ENCODE peak calls at places on chromosome 22, in five cellular contexts. One of them, this sample, is unnamed.

GRCh38 chr22:49027122-49027670 is 800.5 kb downstream of the BRD1 start:
- DNase-seq in RCC 7860: no peak
- DNase-seq in HCT116: no peak
- DNase-seq in fibroblast of the aortic adventitia: no peak
- DNase-seq in lung microvascular endothelial cell: no peak
- DNase-seq in this sample: no peak

GRCh38 chr22:48752451-48753380 is 1075.0 kb downstream of the BRD1 start:
- DNase-seq in fibroblast of the aortic adventitia: no peak
- DNase-seq in lung microvascular endothelial cell: no peak
- DNase-seq in HCT116: no peak
- DNase-seq in RCC 7860: no peak
- DNase-seq in this sample: no peak

GRCh38 chr22:21015051-21016006 is at the start of gene P2RX6:
- DNase-seq in lung microvascular endothelial cell: no peak
- DNase-seq in fibroblast of the aortic adventitia: no peak
- DNase-seq in HCT116: no peak
- DNase-seq in RCC 7860: no peak
- DNase-seq in this sample: no peak

GRCh38 chr22:40156001-40156516 is 21.7 kb upstream of the TNRC6B start:
- DNase-seq in fibroblast of the aortic adventitia: peak
- DNase-seq in RCC 7860: peak
- DNase-seq in HCT116: peak
- DNase-seq in lung microvascular endothelial cell: no peak
- DNase-seq in this sample: no peak

GRCh38 chr22:46135611-46136538 is 14.5 kb upstream of the PPARA start:
- DNase-seq in HCT116: no peak
- DNase-seq in fibroblast of the aortic adventitia: no peak
- DNase-seq in lung microvascular endothelial cell: no peak
- DNase-seq in RCC 7860: no peak
- DNase-seq in this sample: peak

GRCh38 chr22:38452373-38453064 is 2.5 kb downstream of the KCNJ4 start:
- DNase-seq in fibroblast of the aortic adventitia: peak
- DNase-seq in lung microvascular endothelial cell: peak
- DNase-seq in RCC 7860: no peak
- DNase-seq in HCT116: no peak
- DNase-seq in this sample: no peak

GRCh38 chr22:49815641-49816071 is 12.0 kb downstream of the BRD1 start:
- DNase-seq in RCC 7860: peak
- DNase-seq in fibroblast of the aortic adventitia: no peak
- DNase-seq in HCT116: no peak
- DNase-seq in lung microvascular endothelial cell: no peak
- DNase-seq in this sample: no peak

GRCh38 chr22:38953577-38954413 is 3.6 kb upstream of the APOBEC3A start:
- DNase-seq in HCT116: no peak
- DNase-seq in lung microvascular endothelial cell: no peak
- DNase-seq in RCC 7860: no peak
- DNase-seq in fibroblast of the aortic adventitia: no peak
- DNase-seq in this sample: no peak

GRCh38 chr22:29016067-29016938 is 45.3 kb downstream of the C22orf31 start:
- DNase-seq in HCT116: no peak
- DNase-seq in lung microvascular endothelial cell: no peak
- DNase-seq in RCC 7860: no peak
- DNase-seq in fibroblast of the aortic adventitia: no peak
- DNase-seq in this sample: no peak

GRCh38 chr22:47372596-47373385 is 610.3 kb downstream of the TBC1D22A start:
- DNase-seq in lung microvascular endothelial cell: no peak
- DNase-seq in HCT116: no peak
- DNase-seq in RCC 7860: no peak
- DNase-seq in fibroblast of the aortic adventitia: no peak
- DNase-seq in this sample: no peak

GRCh38 chr22:26394787-26395186 is 34.3 kb upstream of the ASPHD2 start:
- DNase-seq in HCT116: no peak
- DNase-seq in lung microvascular endothelial cell: peak
- DNase-seq in RCC 7860: no peak
- DNase-seq in fibroblast of the aortic adventitia: no peak
- DNase-seq in this sample: no peak

GRCh38 chr22:19799322-19800190 is 39.0 kb downstream of the TBX1 start:
- DNase-seq in fibroblast of the aortic adventitia: peak
- DNase-seq in lung microvascular endothelial cell: peak
- DNase-seq in RCC 7860: no peak
- DNase-seq in HCT116: no peak
- DNase-seq in this sample: no peak

GRCh38 chr22:46147471-46148267 is 2.7 kb upstream of the PPARA start:
- DNase-seq in fibroblast of the aortic adventitia: no peak
- DNase-seq in RCC 7860: no peak
- DNase-seq in HCT116: no peak
- DNase-seq in lung microvascular endothelial cell: no peak
- DNase-seq in this sample: no peak

GRCh38 chr22:24516301-24516737 is 21.2 kb downstream of the UPB1 start:
- DNase-seq in fibroblast of the aortic adventitia: peak
- DNase-seq in HCT116: no peak
- DNase-seq in RCC 7860: peak
- DNase-seq in lung microvascular endothelial cell: peak
- DNase-seq in this sample: no peak

GRCh38 chr22:49325531-49326395 is 501.9 kb downstream of the BRD1 start:
- DNase-seq in HCT116: no peak
- DNase-seq in lung microvascular endothelial cell: no peak
- DNase-seq in fibroblast of the aortic adventitia: no peak
- DNase-seq in RCC 7860: no peak
- DNase-seq in this sample: no peak

GRCh38 chr22:49228431-49229037 is 599.1 kb downstream of the BRD1 start:
- DNase-seq in RCC 7860: no peak
- DNase-seq in lung microvascular endothelial cell: no peak
- DNase-seq in HCT116: no peak
- DNase-seq in fibroblast of the aortic adventitia: no peak
- DNase-seq in this sample: no peak

GRCh38 chr22:27719535-27720227 is 81.9 kb downstream of the MN1 start:
- DNase-seq in HCT116: no peak
- DNase-seq in RCC 7860: no peak
- DNase-seq in lung microvascular endothelial cell: no peak
- DNase-seq in fibroblast of the aortic adventitia: peak
- DNase-seq in this sample: no peak

GRCh38 chr22:18954941-18955571 is 19.0 kb upstream of the PRODH start:
- DNase-seq in RCC 7860: no peak
- DNase-seq in fibroblast of the aortic adventitia: no peak
- DNase-seq in HCT116: no peak
- DNase-seq in lung microvascular endothelial cell: no peak
- DNase-seq in this sample: no peak

GRCh38 chr22:36913431-36914382 is at the start of gene CSF2RB:
- DNase-seq in RCC 7860: no peak
- DNase-seq in fibroblast of the aortic adventitia: no peak
- DNase-seq in lung microvascular endothelial cell: peak
- DNase-seq in HCT116: no peak
- DNase-seq in this sample: no peak

GRCh38 chr22:22773979-22774738 is 113.5 kb upstream of the IGLL5 start:
- DNase-seq in fibroblast of the aortic adventitia: no peak
- DNase-seq in HCT116: no peak
- DNase-seq in lung microvascular endothelial cell: no peak
- DNase-seq in RCC 7860: no peak
- DNase-seq in this sample: no peak

GRCh38 chr22:22156348-22156715 is 88.3 kb upstream of the VPREB1 start:
- DNase-seq in fibroblast of the aortic adventitia: no peak
- DNase-seq in RCC 7860: no peak
- DNase-seq in lung microvascular endothelial cell: no peak
- DNase-seq in HCT116: no peak
- DNase-seq in this sample: no peak

GRCh38 chr22:28375761-28376534 is 303.7 kb downstream of the TTC28 start:
- DNase-seq in HCT116: no peak
- DNase-seq in fibroblast of the aortic adventitia: peak
- DNase-seq in RCC 7860: no peak
- DNase-seq in lung microvascular endothelial cell: peak
- DNase-seq in this sample: no peak

GRCh38 chr22:35333220-35333619 is 33.5 kb downstream of the TOM1 start:
- DNase-seq in RCC 7860: no peak
- DNase-seq in HCT116: no peak
- DNase-seq in lung microvascular endothelial cell: no peak
- DNase-seq in fibroblast of the aortic adventitia: no peak
- DNase-seq in this sample: no peak

GRCh38 chr22:19855504-19856409 is 1.1 kb upstream of the GNB1L start:
- DNase-seq in lung microvascular endothelial cell: peak
- DNase-seq in HCT116: peak
- DNase-seq in fibroblast of the aortic adventitia: peak
- DNase-seq in RCC 7860: peak
- DNase-seq in this sample: peak

GRCh38 chr22:46674906-46675305 is 54.7 kb downstream of the GRAMD4 start:
- DNase-seq in HCT116: no peak
- DNase-seq in fibroblast of the aortic adventitia: no peak
- DNase-seq in lung microvascular endothelial cell: no peak
- DNase-seq in RCC 7860: no peak
- DNase-seq in this sample: no peak

GRCh38 chr22:27726726-27727449 is 74.7 kb downstream of the MN1 start:
- DNase-seq in lung microvascular endothelial cell: peak
- DNase-seq in fibroblast of the aortic adventitia: peak
- DNase-seq in RCC 7860: peak
- DNase-seq in HCT116: no peak
- DNase-seq in this sample: no peak

GRCh38 chr22:44404341-44405020 is 91.7 kb upstream of the SHISAL1 start:
- DNase-seq in HCT116: no peak
- DNase-seq in RCC 7860: no peak
- DNase-seq in lung microvascular endothelial cell: no peak
- DNase-seq in fibroblast of the aortic adventitia: no peak
- DNase-seq in this sample: no peak

GRCh38 chr22:30266445-30267381 is at the start of gene OSM:
- DNase-seq in lung microvascular endothelial cell: no peak
- DNase-seq in RCC 7860: no peak
- DNase-seq in HCT116: no peak
- DNase-seq in fibroblast of the aortic adventitia: no peak
- DNase-seq in this sample: no peak

GRCh38 chr22:41380993-41381328 is 781 bp upstream of the TEF start:
- DNase-seq in HCT116: peak
- DNase-seq in RCC 7860: peak
- DNase-seq in fibroblast of the aortic adventitia: peak
- DNase-seq in lung microvascular endothelial cell: peak
- DNase-seq in this sample: no peak

GRCh38 chr22:49382451-49382735 is 445.3 kb downstream of the BRD1 start:
- DNase-seq in RCC 7860: no peak
- DNase-seq in lung microvascular endothelial cell: no peak
- DNase-seq in fibroblast of the aortic adventitia: no peak
- DNase-seq in HCT116: no peak
- DNase-seq in this sample: no peak

GRCh38 chr22:28442951-28443876 is 236.4 kb downstream of the TTC28 start:
- DNase-seq in lung microvascular endothelial cell: peak
- DNase-seq in fibroblast of the aortic adventitia: peak
- DNase-seq in HCT116: no peak
- DNase-seq in RCC 7860: peak
- DNase-seq in this sample: peak

GRCh38 chr22:45883811-45884170 is 93.2 kb downstream of the WNT7B start:
- DNase-seq in lung microvascular endothelial cell: no peak
- DNase-seq in HCT116: no peak
- DNase-seq in fibroblast of the aortic adventitia: no peak
- DNase-seq in RCC 7860: no peak
- DNase-seq in this sample: no peak

GRCh38 chr22:43722444-43722843 is 89.7 kb downstream of the EFCAB6 start:
- DNase-seq in RCC 7860: no peak
- DNase-seq in lung microvascular endothelial cell: no peak
- DNase-seq in HCT116: no peak
- DNase-seq in fibroblast of the aortic adventitia: no peak
- DNase-seq in this sample: peak

GRCh38 chr22:22241554-22241898 is 3.1 kb upstream of the VPREB1 start:
- DNase-seq in lung microvascular endothelial cell: no peak
- DNase-seq in fibroblast of the aortic adventitia: no peak
- DNase-seq in RCC 7860: no peak
- DNase-seq in HCT116: no peak
- DNase-seq in this sample: no peak

GRCh38 chr22:30857791-30858190 is 110.8 kb downstream of the MORC2 start:
- DNase-seq in HCT116: no peak
- DNase-seq in fibroblast of the aortic adventitia: no peak
- DNase-seq in RCC 7860: no peak
- DNase-seq in lung microvascular endothelial cell: no peak
- DNase-seq in this sample: no peak